ENCODE peak calls at places on chromosomes 12 and 14, in ten cellular contexts. R is foreskin fibroblast; S is heart left ventricle; O is dorsolateral prefrontal cortex; D is CD4-positive, alpha-beta T cell; M is OCI-LY7; V is fibroblast of pulmonary artery; I is GM13977; G is AG09309; Q is tibial nerve. T is an unnamed sample.

GRCh38 chr14:92555440-92556111 is 42.0 kb downstream of the RIN3 start:
- DNase-seq in R (no peak), S (no peak), O (no peak), D (no peak), M (no peak), V (no peak), I (no peak), G (no peak), Q (no peak), T (no peak)

GRCh38 chr14:104778694-104779331 is 16.7 kb downstream of the AKT1 start:
- DNase-seq in R (no peak), S (no peak), O (no peak), D (no peak), M (no peak), V (no peak), I (no peak), G (no peak), Q (no peak), T (no peak)

GRCh38 chr12:9363145-9363544 is 154.9 kb upstream of the PZP start:
- DNase-seq in R (no peak), S (no peak), O (no peak), D (no peak), M (no peak), V (no peak), I (no peak), G (no peak), Q (no peak), T (no peak)

GRCh38 chr14:47821134-47821533 is 145.7 kb upstream of the MDGA2 start:
- DNase-seq in R (no peak), S (no peak), O (no peak), D (no peak), M (no peak), V (no peak), I (no peak), G (no peak), Q (no peak), T (no peak)

GRCh38 chr14:96126339-96126770 is 78.3 kb upstream of the BDKRB2 start:
- DNase-seq in R (peak), S (no peak), O (no peak), D (peak), M (no peak), V (no peak), I (no peak), G (no peak), Q (no peak), T (peak)

GRCh38 chr14:37599527-37600368 is 4.3 kb downstream of the TTC6 start:
- DNase-seq in R (no peak), S (no peak), O (no peak), D (no peak), M (no peak), V (no peak), I (no peak), G (no peak), Q (no peak), T (peak)

GRCh38 chr14:69154779-69155178 is 1.9 kb upstream of the DCAF5 start:
- DNase-seq in R (peak), S (no peak), O (no peak), D (no peak), M (peak), V (peak), I (no peak), G (no peak), Q (no peak), T (no peak)

GRCh38 chr12:62647586-62647985 is 181.0 kb downstream of the MON2 start:
- DNase-seq in R (no peak), S (peak), O (peak), D (no peak), M (no peak), V (peak), I (no peak), G (no peak), Q (peak), T (no peak)

GRCh38 chr12:122001379-122002209 is 20.1 kb upstream of the BCL7A start:
- DNase-seq in R (no peak), S (no peak), O (peak), D (no peak), M (no peak), V (no peak), I (no peak), G (no peak), Q (no peak), T (no peak)

GRCh38 chr12:123258593-123258992 is 13.1 kb downstream of the CDK2AP1 start:
- DNase-seq in R (no peak), S (no peak), O (no peak), D (no peak), M (no peak), V (no peak), I (no peak), G (no peak), Q (no peak), T (no peak)

GRCh38 chr12:15699886-15700285 is 89.3 kb downstream of the EPS8 start:
- DNase-seq in R (no peak), S (no peak), O (no peak), D (no peak), M (no peak), V (no peak), I (no peak), G (no peak), Q (no peak), T (no peak)

GRCh38 chr12:83827860-83828259 is 1084.7 kb downstream of the SLC6A15 start:
- DNase-seq in R (peak), S (no peak), O (no peak), D (no peak), M (no peak), V (no peak), I (no peak), G (no peak), Q (no peak), T (no peak)

GRCh38 chr12:132033627-132034026 is 83.9 kb downstream of the EP400 start:
- DNase-seq in R (no peak), S (no peak), O (no peak), D (no peak), M (no peak), V (no peak), I (no peak), G (no peak), Q (no peak), T (no peak)

GRCh38 chr12:124094733-124095132 is 121.7 kb downstream of the ZNF664 start:
- DNase-seq in R (no peak), S (no peak), O (no peak), D (no peak), M (no peak), V (no peak), I (no peak), G (no peak), Q (no peak), T (no peak)

GRCh38 chr12:88854260-88854659 is 274.0 kb upstream of the KITLG start:
- DNase-seq in R (peak), S (no peak), O (no peak), D (no peak), M (no peak), V (peak), I (no peak), G (peak), Q (no peak), T (no peak)

GRCh38 chr14:72165151-72165715 is 233.0 kb downstream of the RGS6 start:
- DNase-seq in R (no peak), S (no peak), O (peak), D (no peak), M (no peak), V (no peak), I (no peak), G (no peak), Q (no peak), T (no peak)

GRCh38 chr14:71803539-71804260 is 128.5 kb upstream of the RGS6 start:
- DNase-seq in R (peak), S (no peak), O (no peak), D (no peak), M (peak), V (peak), I (no peak), G (no peak), Q (no peak), T (no peak)

GRCh38 chr12:25949343-25949742 is 9.1 kb upstream of the RASSF8 start:
- DNase-seq in R (no peak), S (no peak), O (no peak), D (no peak), M (no peak), V (no peak), I (no peak), G (no peak), Q (no peak), T (no peak)

GRCh38 chr14:52923902-52924575 is 26.8 kb downstream of the FERMT2 start:
- DNase-seq in R (no peak), S (no peak), O (no peak), D (no peak), M (no peak), V (no peak), I (no peak), G (no peak), Q (no peak), T (no peak)

GRCh38 chr12:120100630-120101029 is 15.9 kb downstream of the RAB35 start:
- DNase-seq in R (peak), S (peak), O (peak), D (no peak), M (no peak), V (peak), I (no peak), G (no peak), Q (peak), T (no peak)

GRCh38 chr14:34699873-34700621 is 14.3 kb downstream of the CFL2 start:
- DNase-seq in R (peak), S (no peak), O (no peak), D (no peak), M (no peak), V (peak), I (no peak), G (peak), Q (no peak), T (no peak)

GRCh38 chr12:25594376-25594775 is 41.3 kb upstream of the LMNTD1 start:
- DNase-seq in R (peak), S (no peak), O (no peak), D (no peak), M (no peak), V (no peak), I (no peak), G (peak), Q (no peak), T (no peak)

GRCh38 chr14:60622920-60623263 is 26.4 kb downstream of the SIX1 start:
- DNase-seq in R (peak), S (no peak), O (no peak), D (no peak), M (no peak), V (peak), I (no peak), G (peak), Q (peak), T (no peak)

GRCh38 chr14:93114713-93115068 is 1.0 kb downstream of the ITPK1 start:
- DNase-seq in R (no peak), S (no peak), O (no peak), D (no peak), M (peak), V (no peak), I (peak), G (no peak), Q (no peak), T (no peak)

GRCh38 chr12:31106101-31106803 is 32.6 kb downstream of the DDX11 start:
- DNase-seq in R (no peak), S (no peak), O (no peak), D (no peak), M (no peak), V (no peak), I (no peak), G (no peak), Q (no peak), T (no peak)

GRCh38 chr12:131847456-131847855 is 19.3 kb downstream of the MMP17 start:
- DNase-seq in R (no peak), S (no peak), O (no peak), D (no peak), M (no peak), V (no peak), I (no peak), G (no peak), Q (no peak), T (no peak)

GRCh38 chr14:81400852-81401251 is 728 bp upstream of the STON2 start:
- DNase-seq in R (peak), S (peak), O (no peak), D (no peak), M (no peak), V (peak), I (no peak), G (peak), Q (peak), T (no peak)

GRCh38 chr14:73759183-73759713 is 45.1 kb upstream of the PNMA1 start:
- DNase-seq in R (peak), S (peak), O (no peak), D (peak), M (peak), V (peak), I (peak), G (no peak), Q (no peak), T (peak)

GRCh38 chr12:19525236-19525635 is 85.9 kb downstream of the AEBP2 start:
- DNase-seq in R (no peak), S (no peak), O (no peak), D (no peak), M (no peak), V (no peak), I (no peak), G (no peak), Q (no peak), T (no peak)

GRCh38 chr14:51138353-51139103 is 43.6 kb upstream of the TRIM9 start:
- DNase-seq in R (no peak), S (no peak), O (no peak), D (no peak), M (no peak), V (no peak), I (no peak), G (no peak), Q (no peak), T (no peak)

GRCh38 chr14:70361893-70362292 is 2.4 kb upstream of the COX16 start:
- DNase-seq in R (no peak), S (no peak), O (no peak), D (no peak), M (no peak), V (no peak), I (no peak), G (no peak), Q (no peak), T (no peak)

GRCh38 chr12:72295744-72296143 is 23.6 kb downstream of the TRHDE start:
- DNase-seq in R (peak), S (no peak), O (no peak), D (no peak), M (no peak), V (no peak), I (no peak), G (no peak), Q (no peak), T (no peak)

GRCh38 chr12:125272252-125272980 is 207.2 kb downstream of the AACS start:
- DNase-seq in R (peak), S (no peak), O (peak), D (no peak), M (no peak), V (no peak), I (no peak), G (no peak), Q (no peak), T (no peak)

DNA sequence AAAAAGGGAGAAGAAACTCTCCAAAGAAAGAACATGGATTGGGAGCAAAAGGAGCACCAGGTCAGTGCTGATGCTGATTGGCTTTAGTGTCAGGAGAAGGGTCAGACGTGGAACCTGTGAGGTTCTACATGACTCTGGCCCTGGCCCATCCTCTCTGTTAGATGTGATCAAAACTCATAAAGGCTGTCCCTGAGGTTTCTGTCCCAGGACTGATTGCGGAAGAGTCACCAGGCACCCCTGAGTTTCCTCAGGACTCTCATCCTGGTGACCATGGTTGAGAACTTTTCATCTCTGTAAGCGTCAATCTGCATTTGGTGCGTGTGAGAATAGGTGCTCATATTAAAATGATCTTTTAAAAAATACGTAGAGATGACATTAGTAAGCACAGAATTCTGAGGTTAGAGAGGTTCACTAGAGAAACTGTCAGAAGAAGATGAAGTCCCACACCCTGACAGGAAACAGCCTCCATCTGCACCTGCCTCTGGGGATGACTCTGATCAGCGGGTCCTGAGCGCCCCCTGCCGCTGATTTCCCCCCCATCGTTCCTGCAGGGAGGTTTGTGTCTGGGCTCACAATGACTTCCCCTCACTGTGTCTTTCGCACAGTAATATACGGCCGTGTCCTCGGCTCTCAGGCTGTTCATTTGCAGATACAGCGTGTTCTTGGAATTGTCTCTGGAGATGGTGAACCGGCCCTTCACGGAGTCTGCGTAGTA is 741.8 kb downstream of the TMEM121 start:
- DNase-seq in R (no peak), S (no peak), O (no peak), D (peak), M (peak), V (no peak), I (peak), G (no peak), Q (no peak), T (no peak)
- TF ChIP-seq CTCF in R (no peak), S (no peak), O (no peak), D (peak), M (peak), V (no peak), I (peak), G (no peak), Q (no peak), T (peak)

DNA sequence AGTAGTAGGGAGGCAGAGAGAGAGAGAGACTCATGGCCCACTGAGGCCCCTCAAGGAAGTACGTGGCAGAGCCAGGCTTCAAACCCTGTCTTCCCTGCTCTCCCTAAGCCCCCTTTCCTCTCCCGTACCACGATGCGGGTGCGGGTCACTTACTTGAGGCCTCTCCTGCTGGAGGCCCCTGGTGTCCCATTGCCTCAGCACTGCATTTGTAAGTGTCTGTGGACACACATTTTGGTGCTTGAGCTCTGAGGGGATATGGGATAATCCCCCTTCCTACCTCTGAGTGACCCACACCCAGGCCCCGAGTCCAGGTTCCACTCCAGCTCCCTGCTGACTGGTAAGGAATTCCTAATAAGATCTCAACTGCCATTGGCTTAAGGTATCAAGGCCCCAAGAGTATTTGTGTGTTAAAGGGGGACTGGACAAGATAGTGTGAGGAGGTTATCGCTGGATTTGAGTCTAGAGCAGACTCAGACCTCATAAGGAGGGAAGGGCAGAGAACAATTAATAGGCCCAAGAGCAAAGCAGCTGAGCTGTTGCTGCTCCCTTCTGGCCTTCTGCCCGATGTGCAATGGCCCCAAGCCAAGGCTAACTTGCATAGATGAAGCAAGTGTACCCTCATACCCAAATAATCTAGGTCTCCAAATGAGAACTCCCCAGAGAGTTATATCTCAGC is 71.9 kb downstream of the CRACR2A start:
- DNase-seq in R (peak), S (peak), O (no peak), D (no peak), M (no peak), V (peak), I (no peak), G (no peak), Q (peak), T (no peak)
- TF ChIP-seq CTCF in R (no peak), S (no peak), O (no peak), D (no peak), M (no peak), V (peak), I (no peak), G (peak), Q (no peak), T (no peak)

DNA sequence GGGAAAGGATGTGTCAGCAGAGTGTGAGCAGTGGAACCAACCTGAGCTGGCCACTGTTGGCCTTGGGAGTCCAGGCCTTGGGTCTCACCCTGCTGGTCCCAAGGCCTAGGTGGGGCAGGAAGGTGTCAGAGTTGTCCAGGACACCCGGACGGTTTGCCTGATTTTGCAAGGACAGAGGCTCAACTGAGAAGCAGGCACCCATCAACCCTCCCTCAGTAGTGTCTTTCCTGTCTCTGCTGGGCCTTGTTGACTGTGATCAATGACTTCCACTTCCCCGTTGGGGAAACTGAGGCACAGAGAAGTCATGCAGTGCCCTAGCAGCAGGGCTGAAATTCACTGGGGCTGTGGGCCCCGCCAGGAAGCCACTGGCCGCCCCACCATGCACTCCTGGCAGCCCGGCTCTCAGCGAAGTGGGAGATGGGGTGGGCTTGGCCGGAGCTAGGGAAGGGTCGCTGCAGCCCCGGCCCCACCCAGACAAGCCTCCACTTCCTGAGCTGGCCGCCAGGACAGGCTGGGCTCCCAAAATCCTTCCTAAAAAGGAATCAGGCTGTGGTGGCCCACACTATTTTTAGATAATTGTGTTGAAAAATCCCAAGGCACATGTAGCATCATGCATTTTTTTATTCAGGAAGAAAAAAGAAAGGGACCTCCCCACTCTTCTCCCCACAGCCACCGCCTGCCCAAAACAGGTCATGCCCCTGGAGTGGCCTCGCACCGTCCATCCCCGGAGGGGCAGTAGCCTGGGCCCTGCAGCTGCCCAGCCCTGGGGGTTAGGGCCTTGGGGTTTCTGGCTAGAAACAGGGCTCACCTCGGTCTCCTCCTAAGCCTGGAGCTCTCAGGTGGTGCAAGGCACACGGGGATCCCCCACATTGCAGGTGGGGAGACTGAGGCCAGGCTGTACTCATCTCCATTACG is 127.4 kb downstream of the CALM1 start:
- DNase-seq in R (no peak), S (no peak), O (no peak), D (no peak), M (no peak), V (no peak), I (no peak), G (no peak), Q (no peak), T (no peak)
- TF ChIP-seq CTCF in R (no peak), S (no peak), O (no peak), D (no peak), M (no peak), V (no peak), I (no peak), G (no peak), Q (no peak), T (no peak)

DNA sequence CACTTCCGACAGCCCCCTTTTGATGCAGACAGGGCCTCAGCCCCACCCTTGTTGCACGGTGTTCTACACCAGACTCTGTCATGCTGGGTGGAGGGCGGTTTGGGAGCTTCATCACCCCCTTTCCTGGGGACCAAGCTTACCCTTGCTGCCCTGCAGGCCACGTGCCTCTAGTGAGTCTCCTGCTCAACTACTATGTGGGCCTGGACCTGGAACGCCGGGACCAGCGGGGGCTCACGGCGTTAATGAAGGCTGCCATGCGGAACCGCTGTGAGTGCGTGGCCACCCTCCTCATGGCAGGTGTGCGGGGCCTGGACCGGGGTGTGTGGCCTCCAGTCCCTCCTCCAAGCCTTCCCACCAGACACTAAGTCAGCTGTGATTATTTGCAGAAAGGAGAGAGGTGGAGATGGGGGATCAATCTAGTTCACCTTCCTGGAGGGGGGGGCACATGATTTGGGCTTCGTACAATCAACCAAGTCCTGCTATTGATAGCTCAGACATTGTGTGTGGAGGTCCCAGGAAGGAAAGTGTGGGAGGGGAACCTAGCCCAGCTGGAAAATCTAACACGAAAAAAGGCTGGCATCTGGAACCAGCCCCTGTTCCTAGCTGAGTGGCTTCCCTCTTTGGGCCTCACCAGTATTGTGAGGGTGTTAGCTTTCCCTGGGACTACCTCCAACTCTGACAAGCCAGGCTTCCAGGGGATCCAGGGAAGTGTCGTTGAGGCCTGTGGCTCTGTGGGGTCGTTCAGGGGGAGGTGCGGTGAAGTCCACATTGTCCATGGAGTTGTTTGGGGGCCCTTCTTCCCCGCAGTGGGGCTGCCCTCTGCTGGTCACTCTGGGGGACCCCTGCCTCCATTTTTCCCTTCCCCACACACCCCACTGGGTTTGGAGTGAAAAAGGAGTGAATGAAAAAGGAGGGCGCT is 1.6 kb downstream of the ANKRD33 start:
- DNase-seq in R (peak), S (peak), O (no peak), D (no peak), M (no peak), V (peak), I (no peak), G (no peak), Q (no peak), T (no peak)
- TF ChIP-seq CTCF in R (peak), S (no peak), O (no peak), D (no peak), M (peak), V (peak), I (no peak), G (peak), Q (no peak), T (no peak)